ENCODE peak calls at places on chromosomes 16 and 17, in ten cellular contexts. H is HepG2, D is body of pancreas, U is A549, Y is GM23338, L is dorsolateral prefrontal cortex, E is GM13976, P is prostate gland, V is nephron progenitor cell, O is transverse colon. F is an unnamed sample.

GRCh38 chr16:1048442-1049112 is 24.0 kb upstream of the SSTR5 start:
- DNase-seq in H (peak; percentile 14), V (peak; percentile 83), U (peak; percentile 69), O (peak; percentile 14), D (peak; percentile 51), L (peak; percentile 83), E (no peak), Y (peak; percentile 93), P (no peak), F (peak; percentile 68)

GRCh38 chr16:83300326-83300725 is 507.5 kb upstream of the HSBP1 start:
- DNase-seq in E (no peak), P (peak; percentile 14), V (no peak), L (no peak), U (no peak), H (no peak), O (no peak), Y (no peak), D (no peak), F (no peak)

GRCh38 chr17:18182978-18183333 is 672 bp upstream of the ALKBH5 start:
- DNase-seq in U (peak; percentile 87), P (peak; percentile 69), E (peak; percentile 87), H (no peak), V (peak; percentile 76), D (peak; percentile 72), L (peak; percentile 74), O (peak; percentile 82), Y (no peak), F (peak; percentile 65)

GRCh38 chr16:19559242-19559910 is 3.9 kb downstream of the VPS35L start:
- DNase-seq in H (peak; percentile 58), O (no peak), L (no peak), P (peak; percentile 36), D (no peak), V (peak; percentile 10), E (peak; percentile 51), Y (peak; percentile 85), U (peak; percentile 35), F (peak; percentile 34)

GRCh38 chr17:80989586-80989913 is 2.1 kb upstream of the CHMP6 start:
- DNase-seq in H (peak; percentile 39), D (peak; percentile 11), P (no peak), O (no peak), V (no peak), L (no peak), Y (no peak), E (peak; percentile 29), U (no peak), F (no peak)

GRCh38 chr17:27644586-27644985 is 13.6 kb downstream of the LGALS9 start:
- DNase-seq in H (no peak), P (no peak), O (no peak), U (no peak), D (no peak), E (no peak), L (no peak), Y (no peak), V (no peak), F (no peak)

GRCh38 chr17:29115906-29116651 is 64.1 kb downstream of the MYO18A start:
- DNase-seq in L (peak; percentile 65), D (peak; percentile 37), H (peak; percentile 36), V (peak; percentile 42), P (no peak), E (peak; percentile 68), O (no peak), U (peak; percentile 87), Y (peak; percentile 93), F (peak; percentile 29)

GRCh38 chr17:40293363-40293762 is 5.7 kb downstream of the CDC6 start:
- DNase-seq in Y (no peak), P (no peak), V (no peak), H (no peak), D (no peak), O (no peak), L (no peak), E (no peak), U (no peak), F (no peak)

GRCh38 chr17:78748048-78748729 is 33.9 kb downstream of the CYTH1 start:
- DNase-seq in O (peak; percentile 46), V (no peak), P (no peak), Y (no peak), E (no peak), D (peak; percentile 61), U (no peak), H (peak; percentile 90), L (no peak), F (no peak)

DNA sequence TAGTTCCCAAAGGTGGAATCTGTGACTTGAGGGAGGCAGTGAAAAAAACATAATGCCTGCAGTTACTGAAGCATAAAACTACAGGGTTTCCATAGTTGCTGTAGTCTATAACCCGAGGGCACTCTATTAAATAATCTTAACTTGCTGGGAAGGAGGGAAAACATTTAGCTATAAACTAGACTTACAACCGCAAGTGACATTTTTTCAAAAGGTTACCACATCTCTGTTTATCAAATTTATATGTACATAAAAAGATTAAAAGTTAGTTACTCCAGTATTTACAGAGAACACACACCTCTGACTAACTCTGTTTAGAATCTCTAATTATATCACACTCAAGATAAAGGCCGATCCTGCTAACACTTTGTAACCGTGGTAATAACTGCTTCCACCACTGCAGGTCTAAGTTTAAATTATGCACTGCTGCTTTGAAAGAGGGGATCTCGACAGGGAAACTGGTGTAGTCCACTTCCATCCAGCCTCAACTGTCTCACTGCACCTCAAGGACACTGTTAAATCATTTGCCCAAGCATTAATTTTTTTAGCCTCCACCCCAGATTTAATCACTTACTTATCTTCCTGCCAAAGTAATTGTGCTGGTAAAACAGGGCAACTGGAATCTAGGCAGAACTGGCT is 14.6 kb downstream of the KCNJ16 start:
- DNase-seq in L (no peak), H (no peak), Y (no peak), E (no peak), D (no peak), U (no peak), P (peak; percentile 8), O (no peak), V (no peak), F (no peak)
- TF ChIP-seq CTCF in L (no peak), H (no peak), Y (no peak), E (no peak), D (peak; percentile 16), U (no peak), P (no peak), O (no peak), V (no peak), F (no peak)

DNA sequence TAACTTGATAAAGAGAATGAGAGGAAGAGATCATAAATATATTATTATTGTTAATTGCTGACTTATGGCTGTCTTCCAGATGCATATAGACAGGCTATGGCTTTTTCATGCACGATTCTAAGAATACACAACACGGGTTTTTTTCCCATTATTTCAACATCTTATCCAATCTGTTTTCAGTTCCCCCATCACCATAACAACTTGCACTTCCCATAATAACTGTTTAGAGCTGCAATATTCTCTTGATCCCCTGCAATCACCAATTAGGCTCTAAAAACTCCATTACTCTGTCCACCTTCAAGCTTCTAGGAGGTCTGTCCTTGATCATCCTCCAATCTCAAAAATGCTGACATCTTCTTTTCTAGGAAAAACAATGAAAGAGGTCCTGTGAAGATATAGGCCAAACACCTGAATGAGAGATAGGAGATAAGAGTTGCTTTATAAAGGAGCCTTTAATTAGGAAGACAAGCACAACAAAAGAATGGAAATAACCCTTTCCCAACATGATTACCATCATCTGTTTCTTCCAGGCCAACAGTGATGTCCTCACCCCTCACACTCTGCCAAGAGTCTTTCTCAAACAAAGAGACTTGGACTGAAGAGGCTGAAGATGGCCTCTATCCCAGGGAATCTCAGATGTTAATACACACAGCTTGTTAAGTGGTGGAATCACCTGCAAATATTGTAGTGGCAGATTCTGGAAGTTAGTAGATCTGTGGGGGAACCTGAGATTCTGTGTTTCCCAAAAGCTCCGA is 32.2 kb upstream of the CCL2 start:
- DNase-seq in Y (no peak), D (no peak), E (no peak), P (no peak), U (no peak), H (no peak), V (no peak), L (no peak), O (no peak), F (no peak)
- TF ChIP-seq CTCF in Y (no peak), D (no peak), E (no peak), P (no peak), U (no peak), H (no peak), V (no peak), L (no peak), O (no peak), F (no peak)

GRCh38 chr17:5879424-5879823 is 190.8 kb upstream of the WSCD1 start:
- DNase-seq in V (no peak), U (no peak), D (no peak), Y (no peak), H (no peak), O (no peak), E (no peak), P (no peak), L (no peak), F (no peak)
- TF ChIP-seq CTCF in V (no peak), U (no peak), D (no peak), Y (no peak), H (no peak), O (no peak), E (no peak), P (no peak), L (no peak), F (no peak)

GRCh38 chr17:45934044-45934979 is 40.0 kb downstream of the MAPT start:
- DNase-seq in P (no peak), H (no peak), U (no peak), E (no peak), D (no peak), L (no peak), Y (no peak), V (no peak), O (no peak), F (no peak)

GRCh38 chr17:45939398-45939797 is 45.0 kb downstream of the MAPT start:
- DNase-seq in Y (no peak), H (no peak), V (no peak), D (no peak), L (no peak), U (no peak), O (no peak), P (no peak), E (no peak), F (no peak)

GRCh38 chr17:45936610-45937009 is 42.3 kb downstream of the MAPT start:
- DNase-seq in Y (no peak), O (no peak), D (no peak), E (no peak), V (no peak), P (no peak), L (no peak), U (no peak), H (no peak), F (no peak)

GRCh38 chr17:45935197-45935709 is 40.9 kb downstream of the MAPT start:
- DNase-seq in O (no peak), U (no peak), P (no peak), H (peak; percentile 53), E (no peak), L (no peak), V (no peak), D (no peak), Y (no peak), F (no peak)

DNA sequence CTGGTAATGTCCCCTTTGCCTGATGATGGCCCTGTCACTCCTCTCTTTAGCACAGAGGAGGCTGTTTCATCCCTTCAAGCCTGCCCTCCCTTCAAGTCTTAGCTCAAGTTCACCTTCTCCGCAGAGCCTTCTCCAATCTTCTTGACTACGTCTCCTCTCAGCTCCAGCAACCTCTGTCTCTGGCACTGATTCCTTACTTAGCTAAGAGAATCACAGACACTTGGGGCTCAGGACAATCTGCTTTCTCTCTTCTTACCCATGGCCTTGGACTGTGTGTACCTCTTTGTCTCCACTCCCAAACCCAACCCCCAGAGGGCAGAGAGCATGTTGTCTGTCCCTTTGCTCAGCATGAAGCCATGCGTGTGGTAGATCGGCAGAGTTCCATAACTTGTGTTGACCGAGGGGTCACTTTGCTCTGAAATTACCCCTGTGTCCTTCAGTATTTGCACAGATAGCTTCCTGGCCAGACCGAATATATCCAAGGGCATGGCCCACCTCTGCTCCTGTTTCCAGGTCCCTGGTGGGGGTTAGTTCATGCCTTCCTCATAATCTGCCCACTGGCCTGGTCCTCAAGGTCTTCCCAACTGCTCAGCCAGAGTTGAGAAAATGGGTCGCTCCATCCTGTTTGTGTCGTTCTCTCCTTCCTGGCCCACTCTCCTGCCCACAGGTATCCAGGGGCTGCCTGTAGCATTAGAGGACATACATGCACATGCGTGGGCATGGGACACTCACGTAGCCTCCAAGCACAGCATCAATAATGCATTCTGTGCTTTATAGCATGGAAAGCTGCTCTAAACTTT is 41.6 kb downstream of the MAPT start:
- DNase-seq in Y (no peak), E (no peak), L (no peak), H (peak; percentile 95), O (no peak), P (no peak), D (no peak), V (no peak), U (no peak), F (no peak)
- TF ChIP-seq CTCF in Y (no peak), E (no peak), L (no peak), H (peak; percentile 61), O (no peak), P (no peak), D (no peak), V (no peak), U (no peak), F (no peak)